ENCODE peak calls at places on chromosomes 5 and 9, in ten cellular contexts. W is head of caudate nucleus; G is activated naive CD8-positive, alpha-beta T cell treated with anti-CD3 and anti-CD28 coated beads, Interleukin-2, amount 50 U/mL, for 24 hours; U is astrocyte of the cerebellum; J is T-helper 1 cell; D is Kasumi-1; Y is activated CD8-positive, alpha-beta memory T cell treated with anti-CD3 and anti-CD28 coated beads for 24 hours; I is thoracic aorta; M is NAMALWA; Z is stimulated activated CD4-positive, alpha-beta T cell treated with anti-CD3 and anti-CD28 coated beads, Interleukin-1b, Interleukin-23, amount 100 ng/mL, for 1 hour. L is an unnamed sample.

GRCh38 chr5:137279631-137280236 is 219.4 kb downstream of the SPOCK1 start:
- DNase-seq in W (no peak), G (no peak), U (no peak), J (no peak), D (no peak), Y (no peak), I (no peak), M (no peak), Z (no peak), L (no peak)

GRCh38 chr5:180133060-180133459 is 61.5 kb upstream of the RNF130 start:
- DNase-seq in W (peak; percentile 3), G (no peak), U (no peak), J (no peak), D (no peak), Y (peak; percentile 37), I (no peak), M (no peak), Z (no peak), L (no peak)

GRCh38 chr5:87110721-87111120 is 157.0 kb upstream of the RASA1 start:
- DNase-seq in W (no peak), G (no peak), U (no peak), J (no peak), D (no peak), Y (no peak), I (no peak), M (no peak), Z (no peak), L (no peak)

GRCh38 chr5:14460844-14461398 is 120.7 kb upstream of the OTULINL start:
- DNase-seq in W (no peak), G (no peak), U (no peak), J (no peak), D (no peak), Y (no peak), I (no peak), M (no peak), Z (no peak), L (no peak)

GRCh38 chr5:107669543-107670027 is 1.2 kb downstream of the EFNA5 start:
- DNase-seq in W (peak; percentile 28), G (no peak), U (no peak), J (no peak), D (no peak), Y (no peak), I (peak; percentile 11), M (no peak), Z (no peak), L (no peak)

GRCh38 chr5:55923177-55923872 is 71.4 kb downstream of the IL6ST start:
- DNase-seq in W (peak; percentile 13), G (no peak), U (no peak), J (peak; percentile 29), D (peak; percentile 76), Y (no peak), I (no peak), M (no peak), Z (no peak), L (no peak)

GRCh38 chr9:77598510-77598909 is 49.6 kb downstream of the GNA14 start:
- DNase-seq in W (peak; percentile 28), G (no peak), U (peak; percentile 32), J (no peak), D (no peak), Y (no peak), I (no peak), M (no peak), Z (no peak), L (no peak)

GRCh38 chr9:123536455-123536868 is 180.5 kb downstream of the CRB2 start:
- DNase-seq in W (no peak), G (no peak), U (no peak), J (peak; percentile 18), D (no peak), Y (no peak), I (no peak), M (no peak), Z (no peak), L (no peak)

GRCh38 chr9:121725008-121725795 is 73.8 kb downstream of the DAB2IP start:
- DNase-seq in W (peak; percentile 73), G (no peak), U (peak; percentile 85), J (no peak), D (no peak), Y (no peak), I (peak; percentile 95), M (no peak), Z (no peak), L (no peak)

GRCh38 chr5:109328626-109329025 is 81.1 kb downstream of the PJA2 start:
- DNase-seq in W (no peak), G (no peak), U (no peak), J (no peak), D (no peak), Y (no peak), I (no peak), M (no peak), Z (no peak), L (no peak)

GRCh38 chr5:112917453-112918005 is 4.5 kb downstream of the REEP5 start:
- DNase-seq in W (no peak), G (peak; percentile 33), U (no peak), J (peak; percentile 35), D (peak; percentile 34), Y (no peak), I (no peak), M (peak; percentile 36), Z (no peak), L (no peak)

GRCh38 chr5:112475747-112476435 is 56.8 kb upstream of the EPB41L4A start:
- DNase-seq in W (no peak), G (no peak), U (no peak), J (no peak), D (no peak), Y (no peak), I (no peak), M (no peak), Z (no peak), L (no peak)

GRCh38 chr9:121652037-121652837 is 803 bp downstream of the DAB2IP start:
- DNase-seq in W (no peak), G (no peak), U (no peak), J (no peak), D (no peak), Y (no peak), I (no peak), M (no peak), Z (no peak), L (no peak)

GRCh38 chr5:154756871-154757646 is 1.9 kb downstream of the LARP1 start:
- DNase-seq in W (peak; percentile 72), G (peak; percentile 75), U (no peak), J (peak; percentile 29), D (no peak), Y (peak; percentile 82), I (no peak), M (peak; percentile 60), Z (peak; percentile 46), L (peak; percentile 51)

GRCh38 chr9:14383296-14383695 is 69.4 kb upstream of the NFIB start:
- DNase-seq in W (no peak), G (no peak), U (peak; percentile 86), J (no peak), D (peak; percentile 29), Y (no peak), I (no peak), M (peak; percentile 28), Z (no peak), L (no peak)

GRCh38 chr5:128667751-128668150 is 129.7 kb upstream of the FBN2 start:
- DNase-seq in W (no peak), G (no peak), U (no peak), J (no peak), D (no peak), Y (no peak), I (no peak), M (no peak), Z (no peak), L (no peak)

GRCh38 chr5:173328896-173329369 is 719 bp upstream of the STC2 start:
- DNase-seq in W (no peak), G (peak; percentile 49), U (no peak), J (peak; percentile 43), D (peak; percentile 61), Y (no peak), I (no peak), M (peak; percentile 56), Z (no peak), L (no peak)

GRCh38 chr5:124309241-124309977 is 437.0 kb downstream of the ZNF608 start:
- DNase-seq in W (no peak), G (no peak), U (no peak), J (no peak), D (no peak), Y (no peak), I (no peak), M (no peak), Z (no peak), L (no peak)

GRCh38 chr5:90161399-90161798 is 248.2 kb downstream of the CETN3 start:
- DNase-seq in W (peak; percentile 17), G (no peak), U (no peak), J (no peak), D (peak; percentile 67), Y (no peak), I (no peak), M (peak; percentile 34), Z (no peak), L (no peak)

GRCh38 chr9:89313842-89314241 is 2.8 kb downstream of the CKS2 start:
- DNase-seq in W (no peak), G (no peak), U (no peak), J (peak; percentile 17), D (no peak), Y (no peak), I (no peak), M (peak; percentile 53), Z (no peak), L (no peak)

GRCh38 chr5:179344301-179345178 is 721 bp downstream of the ADAMTS2 start:
- DNase-seq in W (no peak), G (peak; percentile 2), U (no peak), J (no peak), D (no peak), Y (peak; percentile 58), I (no peak), M (no peak), Z (no peak), L (no peak)

GRCh38 chr5:84724683-84725082 is 340.0 kb upstream of the EDIL3 start:
- DNase-seq in W (no peak), G (no peak), U (peak; percentile 80), J (no peak), D (no peak), Y (no peak), I (no peak), M (no peak), Z (no peak), L (no peak)

L was measured in activated CD4-positive, alpha-beta T cell treated with anti-CD3 and anti-CD28 coated beads, Interleukin-2, amount 50 U/mL, for 1 hour.